ENCODE peak calls at places on chromosomes 11 and 22, in four cellular contexts. N is A549, W is GM12878, T is K562. E is an unnamed sample. For H3K4me1, the result is how much of the 10 kb centered on the place peaks cover.

GRCh38 chr11:78573271-78574035 is 1.2 kb downstream of the NARS2 start:
- DNase-seq in N (no peak), W (no peak), T (no peak), E (no peak)

GRCh38 chr11:32891657-32892354 is 805 bp upstream of the QSER1 start:
- DNase-seq in N (no peak), W (no peak), T (peak), E (no peak)

GRCh38 chr11:104609766-104610165 is 288.5 kb downstream of the CASP12 start:
- DNase-seq in N (no peak), W (no peak), T (no peak), E (no peak)

GRCh38 chr22:23119492-23120414 is 22.0 kb downstream of the RSPH14 start:
- DNase-seq in N (no peak), W (no peak), T (no peak), E (no peak)

GRCh38 chr11:134724779-134725140 is 312.7 kb upstream of the B3GAT1 start:
- DNase-seq in N (no peak), W (no peak), T (no peak), E (no peak)

GRCh38 chr11:118338637-118339061 is 3.9 kb downstream of the CD3D start:
- DNase-seq in N (no peak), W (no peak), T (peak), E (no peak)

GRCh38 chr11:128725630-128726461 is 32.0 kb downstream of the FLI1 start:
- DNase-seq in N (no peak), W (peak), T (no peak), E (peak)

GRCh38 chr11:133966147-133966546 is 9.4 kb upstream of the IGSF9B start:
- DNase-seq in N (no peak), W (no peak), T (no peak), E (no peak)

GRCh38 chr22:42814215-42814614 is 42.9 kb downstream of the ARFGAP3 start:
- DNase-seq in N (no peak), W (peak), T (no peak), E (no peak)

GRCh38 chr11:10382518-10382917 is 72.5 kb upstream of the AMPD3 start:
- DNase-seq in N (peak), W (no peak), T (peak), E (no peak)

GRCh38 chr11:69364901-69365300 is 70.9 kb downstream of the MYEOV start:
- DNase-seq in N (no peak), W (no peak), T (no peak), E (peak)

GRCh38 chr22:23557467-23557866 is 22.6 kb downstream of the IGLL1 start:
- DNase-seq in N (no peak), W (no peak), T (no peak), E (no peak)

GRCh38 chr11:66262191-66262590 is 6.2 kb upstream of the RAB1B start:
- DNase-seq in N (no peak), W (no peak), T (no peak), E (no peak)

GRCh38 chr11:125345706-125346561 is 150.1 kb downstream of the FEZ1 start:
- DNase-seq in N (peak), W (no peak), T (peak), E (peak)

GRCh38 chr11:106621479-106621878 is 396.8 kb downstream of the GUCY1A2 start:
- DNase-seq in N (no peak), W (no peak), T (no peak), E (no peak)

GRCh38 chr22:20021196-20022181 is 579 bp downstream of the TANGO2 start:
- DNase-seq in N (no peak), W (no peak), T (peak), E (peak)

GRCh38 chr11:93614111-93614784 is 47.2 kb upstream of the CEP295 start:
- DNase-seq in N (peak), W (no peak), T (peak), E (no peak)

GRCh38 chr11:76038608-76039007 is 167.7 kb downstream of the WNT11 start:
- DNase-seq in N (no peak), W (no peak), T (no peak), E (no peak)

GRCh38 chr11:12017243-12017678 is 8.8 kb upstream of the DKK3 start:
- DNase-seq in N (no peak), W (no peak), T (no peak), E (peak)

GRCh38 chr22:45290410-45290936 is 5.7 kb downstream of the UPK3A start:
- DNase-seq in N (peak), W (no peak), T (no peak), E (peak)

GRCh38 chr22:25564320-25564978 is at the start of gene GRK3:
- DNase-seq in N (peak), W (no peak), T (peak), E (peak)

GRCh38 chr11:79121351-79121750 is 319.5 kb downstream of the TENM4 start:
- DNase-seq in N (no peak), W (no peak), T (no peak), E (peak)

GRCh38 chr11:67484847-67485311 is 2.1 kb downstream of the AIP start:
- DNase-seq in N (no peak), W (peak), T (no peak), E (no peak)

DNA sequence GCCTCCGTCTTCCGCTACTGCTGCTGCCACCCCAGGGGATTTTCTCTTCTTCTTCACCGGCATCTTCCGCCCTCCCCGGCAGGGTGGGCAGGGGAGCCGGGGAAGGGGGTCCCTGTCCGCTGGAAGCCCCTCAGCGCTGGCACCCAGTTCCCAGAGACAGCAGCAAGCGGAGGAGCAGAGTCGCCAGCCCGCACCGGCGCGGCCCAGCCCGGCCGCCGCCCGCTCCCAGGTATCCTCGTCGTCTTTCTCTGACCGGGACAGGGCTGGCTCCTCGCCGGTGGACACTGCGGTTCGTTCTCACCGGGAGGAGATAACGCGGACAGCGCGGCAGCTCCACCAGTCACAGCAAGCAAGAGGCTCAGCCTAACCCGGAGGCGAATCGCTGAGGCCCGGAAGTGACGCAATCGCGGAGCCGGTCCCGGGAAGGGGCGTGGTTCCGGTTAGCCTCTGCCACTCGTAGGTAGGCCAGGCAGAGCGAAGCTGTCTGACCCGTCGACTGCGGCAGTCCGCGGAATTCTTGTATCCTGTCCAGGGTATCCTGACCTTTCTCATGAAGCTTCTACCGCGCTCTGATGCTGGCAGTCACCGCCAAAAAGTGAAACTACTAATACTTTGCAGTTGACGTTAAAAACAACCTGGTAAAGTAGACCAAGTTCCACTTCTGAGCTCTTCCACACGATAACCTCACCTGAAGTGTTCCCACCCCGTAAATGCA is at the start of gene DCUN1D5:
- DNase-seq in N (peak), W (peak), T (peak), E (peak)
- TF ChIP-seq ELK1 in N (no peak), W (peak), T (no peak), E (no peak)

DNA sequence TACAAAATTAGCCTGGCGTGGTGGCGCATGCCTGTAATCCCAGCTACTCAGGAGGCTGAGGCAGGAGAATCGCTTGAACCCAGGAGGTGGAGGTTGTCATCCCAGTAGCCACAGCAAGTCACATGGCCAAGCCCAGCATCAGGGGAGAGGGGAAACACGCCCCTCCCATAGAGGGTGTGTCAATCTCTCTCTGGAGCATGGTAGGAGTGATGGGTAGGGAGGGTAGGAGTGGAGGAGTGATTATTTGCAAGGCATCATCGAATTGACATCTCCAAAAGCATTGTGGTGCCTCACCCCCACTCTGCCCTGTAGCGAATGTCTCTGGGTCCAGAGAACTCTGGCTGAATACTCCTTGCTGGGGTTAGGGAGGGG is 6.1 kb upstream of the SSTR3 start:
- DNase-seq in N (no peak), W (no peak), T (no peak), E (no peak)
- H3K4me1 ChIP-seq in N (under half), W (half or more), T (under half), E (under half)

DNA sequence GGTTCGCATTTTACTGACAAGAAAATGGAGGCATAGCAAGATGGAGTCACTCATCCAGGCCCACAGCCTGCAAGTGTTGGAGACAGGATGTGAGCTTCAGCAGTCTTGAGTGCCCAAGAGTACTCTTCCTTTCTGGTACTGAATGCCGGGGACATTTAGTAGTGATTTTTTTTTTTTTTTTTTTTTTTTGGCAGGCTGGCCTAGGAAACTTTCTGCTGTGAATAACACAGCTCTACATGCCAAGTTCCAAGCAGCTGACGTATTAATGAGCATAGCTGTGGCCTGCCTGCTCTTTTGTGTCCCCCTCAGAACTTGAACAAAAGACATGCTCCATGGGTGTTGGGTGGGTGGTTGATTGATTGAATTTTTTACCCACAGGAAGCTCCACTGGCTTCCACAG is 195.5 kb upstream of the CADM1 start:
- DNase-seq in N (no peak), W (no peak), T (no peak), E (peak)
- TF ChIP-seq ELK1 in N (no peak), W (no peak), T (no peak), E (no peak)

DNA sequence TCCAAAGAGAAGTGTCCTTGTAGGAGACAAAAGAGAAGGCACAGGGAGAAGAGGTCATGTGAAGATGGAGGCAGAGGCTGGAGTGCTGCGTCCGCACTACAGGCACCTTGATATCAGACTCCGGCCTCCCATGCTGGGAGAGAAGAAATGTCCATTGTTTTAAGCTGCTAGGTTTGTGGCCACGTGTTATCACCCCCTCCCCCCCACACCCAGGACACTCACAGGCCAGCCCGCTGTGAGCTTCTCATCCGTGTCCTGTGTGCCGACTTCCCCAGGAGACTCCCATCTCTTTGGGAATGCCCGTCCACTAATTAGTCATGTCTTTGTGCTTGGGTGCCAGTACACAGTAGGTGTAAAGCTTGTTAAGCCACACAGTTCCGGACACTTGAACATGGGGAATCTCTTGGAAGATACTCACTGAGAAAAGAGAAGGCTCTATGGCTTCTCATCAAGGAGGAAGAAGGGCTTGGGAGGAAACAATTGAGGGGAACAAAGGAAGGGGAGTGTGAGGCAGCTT is 1234.7 kb downstream of the TBC1D22A start:
- DNase-seq in N (no peak), W (no peak), T (no peak), E (no peak)
- H3K4me1 ChIP-seq in N (under half), W (under half), T (under half), E (under half)

E was measured in IMR-90.